ENCODE peak calls at places on chromosome 11, in six cellular contexts. Q, C, F, H, N and J are unnamed samples.

GRCh38 chr11:133817449-133817848 is 27.9 kb downstream of the SPATA19 start:
- DNase-seq in N (no peak), Q (no peak), F (peak; percentile 19), C (no peak), H (no peak), J (no peak)

GRCh38 chr11:44784438-44784760 is 57.6 kb downstream of the TSPAN18 start:
- DNase-seq in C (no peak), H (no peak), F (no peak), N (no peak), Q (no peak), J (no peak)

GRCh38 chr11:59849129-59849528 is 3.8 kb upstream of the CBLIF start:
- DNase-seq in N (no peak), Q (no peak), F (no peak), H (no peak), C (no peak), J (peak; percentile 31)

GRCh38 chr11:123187670-123188507 is 7.2 kb downstream of the CLMP start:
- DNase-seq in N (no peak), C (no peak), H (no peak), Q (no peak), F (no peak), J (peak; percentile 34)

GRCh38 chr11:45043755-45044475 is 93.2 kb upstream of the TP53I11 start:
- DNase-seq in N (no peak), C (no peak), Q (no peak), H (no peak), F (no peak), J (no peak)

GRCh38 chr11:85089654-85090053 is 537.5 kb downstream of the DLG2 start:
- DNase-seq in N (no peak), Q (no peak), C (no peak), F (no peak), H (no peak), J (no peak)

GRCh38 chr11:13928566-13929251 is 33.8 kb upstream of the SPON1 start:
- DNase-seq in Q (peak; percentile 10), F (no peak), C (no peak), N (no peak), H (no peak), J (peak; percentile 84)

GRCh38 chr11:45265963-45266692 is 20.0 kb downstream of the SYT13 start:
- DNase-seq in C (no peak), Q (no peak), N (no peak), F (no peak), H (no peak), J (no peak)

GRCh38 chr11:61413496-61413895 is 16.3 kb downstream of the CPSF7 start:
- DNase-seq in N (no peak), C (no peak), F (no peak), H (no peak), Q (no peak), J (no peak)

GRCh38 chr11:58958500-58958899 is 19.2 kb downstream of the GLYATL1 start:
- DNase-seq in Q (peak; percentile 58), C (peak; percentile 12), F (peak; percentile 72), H (peak; percentile 2), N (peak; percentile 23), J (peak; percentile 9)

GRCh38 chr11:78251083-78251699 is 62.5 kb downstream of the USP35 start:
- DNase-seq in H (no peak), N (peak; percentile 17), Q (no peak), C (no peak), F (no peak), J (peak; percentile 58)

GRCh38 chr11:123457187-123457770 is 27.2 kb downstream of the GRAMD1B start:
- DNase-seq in Q (no peak), C (no peak), H (no peak), N (no peak), F (no peak), J (no peak)

GRCh38 chr11:2711161-2711560 is 11.4 kb upstream of the KCNQ1OT1 start:
- DNase-seq in F (no peak), C (no peak), Q (no peak), N (no peak), H (no peak), J (no peak)

GRCh38 chr11:122743949-122744876 is 88.7 kb downstream of the UBASH3B start:
- DNase-seq in N (no peak), F (no peak), Q (no peak), C (no peak), H (peak; percentile 55), J (peak; percentile 82)

GRCh38 chr11:16956538-16957153 is 57.6 kb downstream of the PLEKHA7 start:
- DNase-seq in Q (no peak), N (no peak), C (peak; percentile 21), H (no peak), F (no peak), J (no peak)

GRCh38 chr11:26158251-26158650 is 173.7 kb upstream of the ANO3 start:
- DNase-seq in F (no peak), N (no peak), H (no peak), C (no peak), Q (no peak), J (no peak)

GRCh38 chr11:60809249-60809648 is 24.1 kb downstream of the MS4A10 start:
- DNase-seq in C (no peak), H (no peak), F (no peak), N (no peak), Q (no peak), J (no peak)

GRCh38 chr11:56404393-56404792 is 8.1 kb upstream of the OR5AL1 start:
- DNase-seq in C (no peak), Q (no peak), H (no peak), F (no peak), N (no peak), J (no peak)

DNA sequence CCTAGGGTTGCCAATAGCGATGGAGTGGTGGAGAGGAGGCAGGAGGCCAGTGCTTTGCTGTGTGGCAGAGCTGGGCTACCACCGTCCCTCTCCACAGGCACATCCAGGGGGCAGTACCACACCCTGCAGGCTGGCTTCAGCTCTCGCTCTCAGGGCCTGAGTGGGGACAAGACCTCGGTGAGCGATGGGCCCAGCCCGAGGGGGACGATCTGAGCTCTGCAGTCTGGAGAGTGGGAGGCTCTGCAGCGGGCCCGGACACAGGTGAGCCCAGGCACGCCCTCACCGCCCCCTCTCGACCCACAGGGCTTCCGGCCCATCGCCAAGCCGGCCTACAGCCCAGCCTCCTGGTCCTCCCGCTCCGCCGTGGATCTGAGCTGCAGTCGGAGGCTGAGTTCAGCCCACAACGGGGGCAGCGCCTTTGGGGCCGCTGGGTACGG is 2.5 kb downstream of the PKP3 start:
- DNase-seq in F (no peak), N (peak; percentile 60), Q (no peak), H (no peak), C (no peak), J (peak; percentile 40)
- H3K4me2 ChIP-seq in F (no peak overlapping the region), N (peak overlapping the region; percentile 90), Q (no peak overlapping the region), H (peak overlapping the region; percentile 33), C (peak overlapping the region; percentile 99), J (peak overlapping the region; percentile 45)

GRCh38 chr11:93487032-93487483 is 56.1 kb downstream of the SMCO4 start:
- DNase-seq in Q (peak; percentile 15), H (no peak), N (peak; percentile 97), C (no peak), F (no peak), J (no peak)
- TF ChIP-seq POLR2A in Q (no peak), H (no peak), N (no peak), C (no peak), F (no peak), J (no peak)

GRCh38 chr11:119422505-119423416 is at the start of gene THY1:
- DNase-seq in Q (no peak), C (no peak), N (no peak), H (no peak), F (peak; percentile 83), J (no peak)
- TF ChIP-seq EZH2 in Q (no peak), C (no peak), N (no peak), H (no peak), F (no peak), J (peak; percentile 71)

GRCh38 chr11:33703234-33703633 is 2.6 kb upstream of the C11orf91 start:
- DNase-seq in H (no peak), C (no peak), F (no peak), Q (no peak), N (no peak), J (peak; percentile 53)

GRCh38 chr11:33700425-33701271 is at the start of gene C11orf91:
- DNase-seq in Q (peak; percentile 98), F (peak; percentile 99), N (peak; percentile 87), C (peak; percentile 76), H (peak; percentile 59), J (peak; percentile 98)

GRCh38 chr11:33703771-33704170 is 3.1 kb upstream of the C11orf91 start:
- DNase-seq in N (no peak), H (no peak), F (no peak), C (no peak), Q (no peak), J (peak; percentile 84)

GRCh38 chr11:33701302-33701701 is 676 bp upstream of the C11orf91 start:
- DNase-seq in F (no peak), N (no peak), Q (no peak), C (no peak), H (no peak), J (peak; percentile 83)

GRCh38 chr11:33701831-33702230 is 1.2 kb upstream of the C11orf91 start:
- DNase-seq in N (no peak), F (no peak), Q (no peak), H (no peak), C (no peak), J (peak; percentile 96)
- H3K4me2 ChIP-seq in N (peak overlapping the region; percentile 96), F (no peak overlapping the region), Q (peak overlapping the region; percentile 77), H (no peak overlapping the region), C (peak overlapping the region; percentile 88), J (peak overlapping the region; percentile 57)

DNA sequence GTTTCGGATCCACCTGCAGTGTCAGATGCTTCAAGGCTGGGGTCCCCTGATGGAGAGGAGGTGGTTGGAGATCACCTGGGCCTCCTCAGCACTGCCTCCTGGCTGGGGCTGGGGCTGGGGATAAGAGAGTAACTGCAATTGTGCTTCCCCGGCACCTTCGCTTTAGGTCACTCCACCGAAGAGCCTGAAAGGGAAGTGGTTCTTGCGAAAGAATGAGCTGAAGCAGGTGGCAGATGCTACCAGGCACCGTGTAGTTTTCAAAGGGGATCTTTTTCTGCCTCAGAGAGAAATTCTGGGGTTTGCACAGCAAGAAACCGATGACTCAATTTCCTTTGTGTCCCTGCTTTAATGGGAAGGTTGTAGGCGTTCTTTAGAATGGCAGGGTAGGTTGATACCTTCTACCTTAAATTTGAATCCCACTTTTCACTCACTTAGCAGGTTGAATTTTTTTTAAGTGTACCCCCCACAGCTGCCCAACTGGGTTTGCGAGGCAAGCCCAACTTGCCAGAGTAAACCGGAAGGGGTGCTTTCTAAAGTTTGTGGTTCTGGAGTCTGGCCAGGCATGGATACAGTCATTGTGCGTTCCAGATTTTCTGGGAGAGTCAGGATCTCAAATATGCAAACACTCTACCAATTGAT is 5.3 kb downstream of the CD44 start:
- DNase-seq in N (no peak), Q (no peak), C (no peak), H (peak; percentile 85), F (no peak), J (no peak)
- TF ChIP-seq POLR2A in N (no peak), Q (no peak), C (no peak), H (peak; percentile 52), F (no peak), J (no peak)